ENCODE peak calls at places on chromosomes 1 and 21, in six cellular contexts. W is fibroblast of mammary gland, J is IMR-90, S is colonic mucosa, T is heart left ventricle, G is activated B cell treated with CpG ODN at 0.5 μM for 24 hours. V is an unnamed sample.

GRCh38 chr1:115262886-115263285 is 75.2 kb downstream of the NGF start:
- DNase-seq in W (peak), J (peak), S (no peak), T (no peak), G (no peak), V (no peak)

GRCh38 chr1:20494609-20495311 is 8.8 kb upstream of the CAMK2N1 start:
- DNase-seq in W (peak), J (peak), S (no peak), T (no peak), G (no peak), V (no peak)

GRCh38 chr1:64915381-64916274 is 50.7 kb downstream of the JAK1 start:
- DNase-seq in W (peak), J (peak), S (peak), T (no peak), G (no peak), V (no peak)

GRCh38 chr1:170856455-170856854 is 78.9 kb upstream of the MROH9 start:
- DNase-seq in W (peak), J (no peak), S (no peak), T (no peak), G (no peak), V (no peak)

GRCh38 chr1:242139437-242139836 is 140.5 kb upstream of the MAP1LC3C start:
- DNase-seq in W (no peak), J (no peak), S (no peak), T (no peak), G (no peak), V (no peak)

GRCh38 chr1:50975436-50975835 is 5.4 kb downstream of the CDKN2C start:
- DNase-seq in W (no peak), J (no peak), S (no peak), T (no peak), G (no peak), V (no peak)

GRCh38 chr1:47854552-47855144 is 142.5 kb downstream of the TRABD2B start:
- DNase-seq in W (no peak), J (no peak), S (no peak), T (no peak), G (no peak), V (no peak)

GRCh38 chr1:23837905-23838304 is 12.7 kb upstream of the HMGCL start:
- DNase-seq in W (no peak), J (no peak), S (no peak), T (peak), G (peak), V (peak)

GRCh38 chr1:8011016-8011415 is 15.1 kb downstream of the ERRFI1 start:
- DNase-seq in W (peak), J (no peak), S (no peak), T (no peak), G (no peak), V (no peak)

GRCh38 chr1:55380313-55380970 is 165.3 kb upstream of the USP24 start:
- DNase-seq in W (no peak), J (peak), S (peak), T (peak), G (no peak), V (no peak)

GRCh38 chr1:203084588-203085527 is 954 bp downstream of the MYOG start:
- DNase-seq in W (no peak), J (no peak), S (no peak), T (no peak), G (peak), V (peak)

GRCh38 chr1:192739476-192740184 is 69.2 kb upstream of the RGS2 start:
- DNase-seq in W (no peak), J (no peak), S (no peak), T (no peak), G (no peak), V (no peak)

GRCh38 chr21:25818156-25818950 is 83.6 kb downstream of the GABPA start:
- DNase-seq in W (no peak), J (no peak), S (no peak), T (no peak), G (no peak), V (no peak)

GRCh38 chr1:187236676-187237075 is 407.9 kb downstream of the PLA2G4A start:
- DNase-seq in W (no peak), J (no peak), S (no peak), T (peak), G (no peak), V (no peak)

GRCh38 chr1:93302078-93302477 is 43.6 kb upstream of the DR1 start:
- DNase-seq in W (no peak), J (no peak), S (no peak), T (no peak), G (no peak), V (no peak)

GRCh38 chr1:168752171-168752570 is 23.2 kb upstream of the DPT start:
- DNase-seq in W (no peak), J (no peak), S (peak), T (no peak), G (no peak), V (no peak)

GRCh38 chr21:41678944-41679343 is 87.9 kb downstream of the RIPK4 start:
- DNase-seq in W (peak), J (peak), S (peak), T (peak), G (no peak), V (peak)

GRCh38 chr21:22399717-22400520 is 1401.7 kb downstream of the NCAM2 start:
- DNase-seq in W (no peak), J (no peak), S (no peak), T (no peak), G (no peak), V (no peak)

GRCh38 chr1:150192012-150192411 is 42.3 kb downstream of the PLEKHO1 start:
- DNase-seq in W (peak), J (peak), S (no peak), T (no peak), G (no peak), V (no peak)

GRCh38 chr1:181936768-181937581 is 124.5 kb downstream of the ZNF648 start:
- DNase-seq in W (peak), J (no peak), S (peak), T (no peak), G (no peak), V (peak)

GRCh38 chr1:8163039-8163438 is 136.9 kb upstream of the ERRFI1 start:
- DNase-seq in W (no peak), J (no peak), S (no peak), T (no peak), G (no peak), V (no peak)

GRCh38 chr21:35408401-35408800 is 359.3 kb upstream of the RUNX1 start:
- DNase-seq in W (peak), J (peak), S (no peak), T (no peak), G (no peak), V (no peak)

GRCh38 chr1:86409416-86410021 is 13.4 kb upstream of the ODF2L start:
- DNase-seq in W (peak), J (no peak), S (no peak), T (no peak), G (no peak), V (no peak)

GRCh38 chr1:101167891-101168290 is 68.9 kb upstream of the S1PR1 start:
- DNase-seq in W (no peak), J (no peak), S (no peak), T (no peak), G (no peak), V (no peak)

GRCh38 chr1:9730096-9730901 is 78.8 kb downstream of the PIK3CD start:
- DNase-seq in W (no peak), J (no peak), S (peak), T (peak), G (no peak), V (peak)

GRCh38 chr1:58575831-58576726 is 973 bp downstream of the TACSTD2 start:
- DNase-seq in W (no peak), J (no peak), S (peak), T (no peak), G (no peak), V (peak)

GRCh38 chr1:225114354-225114995 is 185.0 kb downstream of the DNAH14 start:
- DNase-seq in W (peak), J (no peak), S (no peak), T (no peak), G (no peak), V (no peak)

GRCh38 chr1:2313651-2314296 is 77.6 kb downstream of the MORN1 start:
- DNase-seq in W (no peak), J (no peak), S (no peak), T (no peak), G (no peak), V (no peak)

GRCh38 chr1:12485231-12486172 is 132.5 kb downstream of the DHRS3 start:
- DNase-seq in W (peak), J (peak), S (no peak), T (no peak), G (no peak), V (no peak)

GRCh38 chr1:22089787-22090186 is 37.3 kb downstream of the CDC42 start:
- DNase-seq in W (no peak), J (no peak), S (no peak), T (no peak), G (no peak), V (no peak)

GRCh38 chr1:95013948-95014574 is 58.7 kb downstream of the ALG14 start:
- DNase-seq in W (peak), J (no peak), S (no peak), T (no peak), G (no peak), V (no peak)

GRCh38 chr1:47871799-47872353 is 125.3 kb downstream of the TRABD2B start:
- DNase-seq in W (peak), J (no peak), S (no peak), T (no peak), G (no peak), V (no peak)

GRCh38 chr1:77899647-77900320 is 11.4 kb downstream of the NEXN start:
- DNase-seq in W (peak), J (peak), S (no peak), T (no peak), G (no peak), V (no peak)

GRCh38 chr1:94160811-94161210 is 39.9 kb upstream of the ABCA4 start:
- DNase-seq in W (peak), J (peak), S (no peak), T (no peak), G (no peak), V (no peak)

GRCh38 chr1:201332021-201332420 is 45.5 kb downstream of the TNNT2 start:
- DNase-seq in W (no peak), J (no peak), S (no peak), T (peak), G (no peak), V (no peak)
- TF ChIP-seq CTCF in W (no peak), J (no peak), S (no peak), T (no peak), G (no peak), V (no peak)

GRCh38 chr1:19153169-19153568 is 56.9 kb downstream of the UBR4 start:
- DNase-seq in W (no peak), J (no peak), S (no peak), T (no peak), G (no peak), V (no peak)
- TF ChIP-seq CTCF in W (no peak), J (no peak), S (no peak), T (no peak), G (no peak), V (no peak)

DNA sequence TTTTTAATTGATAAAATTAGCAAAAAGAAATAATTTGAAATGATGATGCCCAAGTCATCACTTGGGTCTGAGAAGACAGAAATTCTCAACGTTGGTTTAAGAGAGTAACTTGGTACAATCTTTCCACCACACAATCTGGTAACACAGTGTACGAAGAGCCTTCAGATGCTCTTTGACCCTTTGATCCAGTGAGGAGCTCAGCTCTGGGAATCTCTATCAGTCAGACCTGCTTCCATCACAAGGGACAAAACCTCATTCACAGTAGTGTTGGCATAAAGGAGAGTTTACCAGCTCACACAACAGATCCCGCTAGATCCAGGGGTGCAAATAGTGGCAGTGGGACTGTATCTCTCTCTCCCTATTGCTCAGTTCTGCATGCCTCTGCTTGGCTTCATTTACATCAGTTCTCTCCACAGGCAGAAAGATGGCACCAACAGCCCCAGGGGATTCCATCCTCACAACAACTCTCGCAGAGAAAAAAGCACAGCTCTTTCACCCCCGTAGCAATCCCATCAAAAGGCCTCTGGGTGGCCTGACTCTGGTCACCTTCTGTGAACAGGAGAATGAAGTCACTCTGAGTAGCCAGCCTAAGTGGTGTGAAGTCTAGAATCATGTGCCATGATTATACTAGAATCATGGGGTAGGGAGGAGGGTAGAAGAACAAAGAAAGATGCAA is 119.7 kb downstream of the ZNF281 start:
- DNase-seq in W (no peak), J (no peak), S (no peak), T (no peak), G (no peak), V (peak)
- TF ChIP-seq CTCF in W (peak), J (no peak), S (no peak), T (no peak), G (no peak), V (no peak)

GRCh38 chr1:15325375-15326085 is 78.5 kb downstream of the FHAD1 start:
- DNase-seq in W (no peak), J (no peak), S (no peak), T (no peak), G (no peak), V (peak)
- TF ChIP-seq CTCF in W (no peak), J (no peak), S (no peak), T (no peak), G (no peak), V (no peak)

GRCh38 chr1:99674665-99675064 is 28.8 kb downstream of the PALMD start:
- DNase-seq in W (no peak), J (peak), S (no peak), T (no peak), G (no peak), V (no peak)

GRCh38 chr1:99675292-99675691 is 29.4 kb downstream of the PALMD start:
- DNase-seq in W (no peak), J (no peak), S (no peak), T (no peak), G (no peak), V (no peak)

GRCh38 chr1:99675994-99676393 is 30.1 kb downstream of the PALMD start:
- DNase-seq in W (no peak), J (no peak), S (no peak), T (no peak), G (no peak), V (no peak)

GRCh38 chr1:99680258-99680657 is 34.3 kb downstream of the PALMD start:
- DNase-seq in W (peak), J (peak), S (no peak), T (no peak), G (no peak), V (no peak)

GRCh38 chr1:99677416-99677815 is 31.5 kb downstream of the PALMD start:
- DNase-seq in W (no peak), J (no peak), S (no peak), T (no peak), G (no peak), V (no peak)
- TF ChIP-seq CTCF in W (no peak), J (no peak), S (no peak), T (no peak), G (no peak), V (no peak)

GRCh38 chr1:245888809-245889208 is 618.3 kb downstream of the SMYD3 start:
- DNase-seq in W (peak), J (peak), S (no peak), T (no peak), G (no peak), V (peak)
- TF ChIP-seq CTCF in W (peak), J (peak), S (peak), T (peak), G (no peak), V (peak)

GRCh38 chr1:30682396-30683275 is 40.7 kb downstream of the MATN1 start:
- DNase-seq in W (no peak), J (no peak), S (no peak), T (no peak), G (no peak), V (no peak)
- TF ChIP-seq CTCF in W (no peak), J (no peak), S (no peak), T (no peak), G (no peak), V (no peak)

GRCh38 chr1:156772222-156772621 is 4.9 kb downstream of the PRCC start:
- DNase-seq in W (no peak), J (no peak), S (no peak), T (no peak), G (no peak), V (no peak)

GRCh38 chr1:156775799-156776198 is 8.5 kb downstream of the PRCC start:
- DNase-seq in W (no peak), J (no peak), S (no peak), T (no peak), G (no peak), V (no peak)

GRCh38 chr1:156772728-156773497 is 5.6 kb downstream of the PRCC start:
- DNase-seq in W (no peak), J (no peak), S (no peak), T (peak), G (no peak), V (no peak)

GRCh38 chr1:156776942-156777341 is 9.6 kb downstream of the PRCC start:
- DNase-seq in W (no peak), J (no peak), S (no peak), T (no peak), G (no peak), V (no peak)

GRCh38 chr1:156773607-156774006 is 6.3 kb downstream of the PRCC start:
- DNase-seq in W (no peak), J (no peak), S (no peak), T (no peak), G (no peak), V (no peak)
- TF ChIP-seq CTCF in W (peak), J (no peak), S (no peak), T (no peak), G (no peak), V (peak)

GRCh38 chr1:161792740-161793139 is 26.6 kb downstream of the ATF6 start:
- DNase-seq in W (peak), J (peak), S (no peak), T (no peak), G (no peak), V (no peak)
- TF ChIP-seq CTCF in W (peak), J (peak), S (peak), T (peak), G (no peak), V (peak)

DNA sequence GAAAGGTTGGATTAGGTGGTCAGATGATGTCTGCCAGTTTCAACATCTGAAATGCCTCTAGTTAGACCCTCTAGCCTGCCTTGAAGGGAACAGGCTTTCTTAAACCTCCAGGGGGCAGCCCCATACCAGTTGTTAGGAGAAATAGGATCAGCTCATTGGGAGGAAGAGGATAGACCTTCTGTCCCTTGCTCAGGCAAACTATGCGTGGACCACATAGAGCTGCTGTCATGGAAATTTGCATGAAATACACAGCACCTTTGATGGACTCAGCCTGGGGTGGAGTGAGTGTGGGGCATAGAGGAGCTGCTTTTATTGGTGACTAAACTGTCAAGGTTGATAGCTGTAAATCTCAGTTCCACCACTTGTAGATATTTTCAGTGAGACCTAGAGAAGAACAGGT is 38.4 kb upstream of the SPAG17 start:
- DNase-seq in W (peak), J (no peak), S (no peak), T (no peak), G (no peak), V (peak)
- TF ChIP-seq CTCF in W (peak), J (no peak), S (no peak), T (peak), G (no peak), V (no peak)

V was measured in activated CD8-positive, alpha-beta T cell treated with anti-CD3 and anti-CD28 coated beads for 36 hours.